ENCODE peak calls at places on chromosomes 2 and 18, in ten cellular contexts. Y is CD4-positive, alpha-beta T cell; Z is BJ; B is prostate gland; G is esophagus squamous epithelium; N is IMR-90; I is neural progenitor cell; O is AG04450; E is kidney epithelial cell; C is right atrium auricular region. L is an unnamed sample. For H3K27me3, the result is how much of the 10 kb centered on the place peaks cover.

GRCh38 chr18:45166341-45167108 is 448.8 kb upstream of the SLC14A2 start:
- DNase-seq in Y (no peak), Z (peak), B (peak), G (no peak), N (peak), I (no peak), O (no peak), E (peak), C (no peak), L (peak)

GRCh38 chr18:75429975-75430374 is 2.5 kb upstream of the SMIM21 start:
- DNase-seq in Y (no peak), Z (no peak), B (no peak), G (no peak), N (no peak), I (no peak), O (no peak), E (no peak), C (no peak), L (no peak)

GRCh38 chr18:78853341-78853740 is 126.3 kb upstream of the SALL3 start:
- DNase-seq in Y (no peak), Z (no peak), B (no peak), G (no peak), N (no peak), I (no peak), O (no peak), E (no peak), C (no peak), L (no peak)

GRCh38 chr18:43893001-43893637 is 615.8 kb upstream of the SYT4 start:
- DNase-seq in Y (no peak), Z (peak), B (no peak), G (no peak), N (peak), I (no peak), O (peak), E (peak), C (no peak), L (no peak)

GRCh38 chr2:44578401-44579135 is 216.8 kb downstream of the CAMKMT start:
- DNase-seq in Y (no peak), Z (peak), B (no peak), G (no peak), N (peak), I (no peak), O (peak), E (no peak), C (no peak), L (no peak)

GRCh38 chr2:239651859-239652258 is 251.0 kb upstream of the HDAC4 start:
- DNase-seq in Y (no peak), Z (no peak), B (no peak), G (no peak), N (no peak), I (no peak), O (no peak), E (no peak), C (no peak), L (no peak)

GRCh38 chr18:63298393-63299015 is 21.1 kb downstream of the BCL2 start:
- DNase-seq in Y (peak), Z (no peak), B (no peak), G (no peak), N (no peak), I (no peak), O (no peak), E (no peak), C (peak), L (no peak)

GRCh38 chr2:224908820-224909219 is 133.4 kb downstream of the DOCK10 start:
- DNase-seq in Y (no peak), Z (no peak), B (no peak), G (no peak), N (no peak), I (peak), O (no peak), E (no peak), C (no peak), L (no peak)

GRCh38 chr2:159713691-159714585 is 1.6 kb downstream of the MARCHF7 start:
- DNase-seq in Y (no peak), Z (no peak), B (no peak), G (no peak), N (peak), I (no peak), O (no peak), E (no peak), C (no peak), L (no peak)

GRCh38 chr2:38432827-38433606 is 55.9 kb upstream of the ATL2 start:
- DNase-seq in Y (no peak), Z (no peak), B (no peak), G (no peak), N (no peak), I (no peak), O (no peak), E (no peak), C (peak), L (peak)

GRCh38 chr2:215904101-215904500 is 109.2 kb downstream of the MREG start:
- DNase-seq in Y (no peak), Z (no peak), B (no peak), G (no peak), N (peak), I (no peak), O (no peak), E (peak), C (no peak), L (no peak)

GRCh38 chr2:148546270-148546669 is 98.3 kb upstream of the EPC2 start:
- DNase-seq in Y (no peak), Z (no peak), B (no peak), G (no peak), N (no peak), I (no peak), O (no peak), E (no peak), C (no peak), L (no peak)

GRCh38 chr18:22829781-22830180 is 103.3 kb upstream of the RBBP8 start:
- DNase-seq in Y (no peak), Z (no peak), B (no peak), G (no peak), N (no peak), I (no peak), O (no peak), E (no peak), C (no peak), L (no peak)

GRCh38 chr2:227411320-227411989 is 23.7 kb upstream of the SCYGR1 start:
- DNase-seq in Y (no peak), Z (no peak), B (no peak), G (no peak), N (peak), I (no peak), O (no peak), E (peak), C (peak), L (no peak)

GRCh38 chr2:54103454-54104314 is 11.7 kb upstream of the ACYP2 start:
- DNase-seq in Y (no peak), Z (no peak), B (no peak), G (peak), N (peak), I (peak), O (no peak), E (no peak), C (no peak), L (no peak)

GRCh38 chr2:237688081-237688480 is 60.7 kb downstream of the LRRFIP1 start:
- DNase-seq in Y (no peak), Z (no peak), B (no peak), G (no peak), N (no peak), I (no peak), O (no peak), E (no peak), C (no peak), L (no peak)

GRCh38 chr2:224506494-224506893 is 78.7 kb downstream of the CUL3 start:
- DNase-seq in Y (no peak), Z (no peak), B (no peak), G (no peak), N (no peak), I (no peak), O (no peak), E (no peak), C (no peak), L (no peak)

GRCh38 chr18:59096098-59096779 is 43.4 kb upstream of the SEC11C start:
- DNase-seq in Y (no peak), Z (no peak), B (no peak), G (no peak), N (no peak), I (peak), O (no peak), E (no peak), C (no peak), L (no peak)

GRCh38 chr2:203878060-203878459 is 10.5 kb downstream of the CTLA4 start:
- DNase-seq in Y (no peak), Z (no peak), B (no peak), G (no peak), N (no peak), I (no peak), O (no peak), E (no peak), C (no peak), L (no peak)
- H3K27me3 ChIP-seq in Y (under half), Z (under half), B (under half), G (under half), N (under half), I (under half), O (under half), E (under half), C (under half), L (under half)

GRCh38 chr18:10524507-10525425 is 1.1 kb upstream of the NAPG start:
- DNase-seq in Y (no peak), Z (no peak), B (no peak), G (no peak), N (peak), I (no peak), O (no peak), E (peak), C (no peak), L (no peak)

GRCh38 chr18:10530852-10531251 is 5.0 kb downstream of the NAPG start:
- DNase-seq in Y (no peak), Z (no peak), B (no peak), G (no peak), N (no peak), I (no peak), O (no peak), E (no peak), C (no peak), L (no peak)

GRCh38 chr18:10525563-10526210 is at the start of gene NAPG:
- DNase-seq in Y (peak), Z (peak), B (peak), G (peak), N (peak), I (peak), O (peak), E (peak), C (peak), L (peak)

GRCh38 chr18:10526211-10526949 is 553 bp downstream of the NAPG start:
- DNase-seq in Y (peak), Z (no peak), B (peak), G (peak), N (peak), I (peak), O (no peak), E (no peak), C (no peak), L (peak)

GRCh38 chr18:10528439-10528838 is 2.6 kb downstream of the NAPG start:
- DNase-seq in Y (no peak), Z (no peak), B (no peak), G (no peak), N (no peak), I (no peak), O (no peak), E (no peak), C (no peak), L (no peak)
- H3K27me3 ChIP-seq in Y (under half), Z (under half), B (under half), G (under half), N (under half), I (under half), O (under half), E (under half), C (under half), L (under half)

GRCh38 chr2:241350530-241350877 is 5.6 kb upstream of the FARP2 start:
- DNase-seq in Y (no peak), Z (no peak), B (no peak), G (no peak), N (no peak), I (no peak), O (no peak), E (no peak), C (no peak), L (no peak)

GRCh38 chr2:241351640-241352031 is 4.4 kb upstream of the FARP2 start:
- DNase-seq in Y (no peak), Z (no peak), B (no peak), G (no peak), N (no peak), I (no peak), O (no peak), E (peak), C (no peak), L (no peak)

GRCh38 chr2:241352227-241352626 is 3.9 kb upstream of the FARP2 start:
- DNase-seq in Y (no peak), Z (no peak), B (no peak), G (no peak), N (no peak), I (no peak), O (no peak), E (no peak), C (no peak), L (no peak)

GRCh38 chr2:241350878-241351639 is 5.0 kb upstream of the FARP2 start:
- DNase-seq in Y (no peak), Z (no peak), B (no peak), G (no peak), N (no peak), I (no peak), O (no peak), E (peak), C (no peak), L (no peak)

DNA sequence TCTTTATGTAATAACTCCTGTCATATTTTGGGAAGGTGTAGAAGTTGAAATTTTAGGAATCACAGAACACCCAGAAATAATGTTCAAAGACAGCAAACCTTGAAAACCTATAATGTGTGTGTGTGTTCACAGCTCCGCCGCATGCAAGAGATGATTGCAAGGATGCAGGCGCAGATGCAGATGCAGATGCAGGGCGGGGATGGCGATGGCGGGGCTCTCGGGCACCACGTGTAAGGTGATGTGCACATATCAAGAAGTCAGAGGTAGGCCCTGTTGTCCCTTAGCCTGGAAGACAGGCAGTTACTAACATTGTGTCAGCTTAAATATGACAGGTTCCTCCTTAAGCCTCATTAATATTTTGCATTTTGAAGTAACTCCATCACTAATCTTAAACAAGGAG is 6.1 kb upstream of the FARP2 start:
- DNase-seq in Y (no peak), Z (no peak), B (no peak), G (no peak), N (no peak), I (no peak), O (no peak), E (no peak), C (no peak), L (no peak)
- H3K27me3 ChIP-seq in Y (under half), Z (under half), B (under half), G (under half), N (under half), I (under half), O (under half), E (under half), C (under half), L (under half)

DNA sequence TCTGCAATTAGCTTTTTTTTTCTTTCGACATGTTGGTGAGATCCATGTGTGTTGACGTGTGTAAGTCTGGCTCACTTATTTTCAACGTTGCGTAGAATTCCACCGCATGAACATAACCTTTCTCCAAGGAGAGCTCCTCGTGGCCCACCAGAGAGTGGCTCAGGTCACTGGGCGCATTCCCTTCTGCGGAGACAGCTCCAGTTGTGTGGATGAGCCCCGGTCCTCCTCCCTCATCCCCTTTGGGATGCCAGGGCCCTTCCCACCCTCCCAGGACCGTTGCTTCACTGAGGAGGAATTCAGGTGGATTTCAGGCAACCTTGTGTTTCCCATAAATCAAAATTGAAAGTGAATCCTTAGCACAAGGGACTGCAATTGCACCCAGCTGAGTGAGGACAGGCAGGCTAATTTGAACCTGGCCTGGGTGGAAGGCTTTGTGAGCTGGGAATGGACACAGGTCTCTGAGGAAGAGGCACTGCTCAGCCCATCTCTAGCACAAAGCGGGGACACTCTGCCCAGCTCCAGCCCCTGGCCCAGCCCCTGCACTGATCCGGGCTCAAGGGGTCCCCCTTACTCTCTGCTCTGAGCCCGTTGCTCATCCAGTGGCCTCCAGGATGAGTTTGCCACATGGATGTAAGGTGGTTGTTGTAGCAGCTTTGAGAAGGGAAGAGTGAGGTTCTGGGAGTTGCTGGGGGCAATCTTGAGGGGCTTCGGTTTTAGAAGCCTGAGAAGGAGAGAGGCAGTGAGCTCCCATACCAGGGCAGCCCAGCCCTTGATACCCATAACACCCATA is 57.8 kb upstream of the HAAO start:
- DNase-seq in Y (no peak), Z (no peak), B (no peak), G (no peak), N (no peak), I (no peak), O (no peak), E (no peak), C (no peak), L (no peak)
- H3K27me3 ChIP-seq in Y (under half), Z (under half), B (under half), G (under half), N (under half), I (under half), O (under half), E (under half), C (under half), L (under half)

GRCh38 chr18:37572736-37573135 is 7.1 kb upstream of the CELF4 start:
- DNase-seq in Y (no peak), Z (no peak), B (no peak), G (no peak), N (no peak), I (no peak), O (no peak), E (no peak), C (no peak), L (no peak)

GRCh38 chr18:37574113-37574512 is 8.5 kb upstream of the CELF4 start:
- DNase-seq in Y (no peak), Z (no peak), B (no peak), G (no peak), N (no peak), I (no peak), O (no peak), E (no peak), C (no peak), L (no peak)

GRCh38 chr18:37577051-37577611 is 11.5 kb upstream of the CELF4 start:
- DNase-seq in Y (no peak), Z (no peak), B (no peak), G (no peak), N (no peak), I (peak), O (no peak), E (no peak), C (no peak), L (no peak)

GRCh38 chr18:37578182-37578678 is 12.6 kb upstream of the CELF4 start:
- DNase-seq in Y (no peak), Z (no peak), B (no peak), G (no peak), N (no peak), I (no peak), O (no peak), E (no peak), C (no peak), L (no peak)

GRCh38 chr18:37575646-37576045 is 10.0 kb upstream of the CELF4 start:
- DNase-seq in Y (no peak), Z (no peak), B (no peak), G (no peak), N (no peak), I (no peak), O (no peak), E (no peak), C (no peak), L (no peak)
- H3K27me3 ChIP-seq in Y (under half), Z (under half), B (under half), G (under half), N (under half), I (under half), O (under half), E (under half), C (under half), L (under half)

GRCh38 chr2:235563056-235563777 is 69.4 kb downstream of the AGAP1 start:
- DNase-seq in Y (no peak), Z (no peak), B (no peak), G (no peak), N (no peak), I (no peak), O (no peak), E (no peak), C (no peak), L (no peak)

GRCh38 chr2:235561450-235561849 is 67.6 kb downstream of the AGAP1 start:
- DNase-seq in Y (no peak), Z (no peak), B (no peak), G (no peak), N (no peak), I (peak), O (no peak), E (no peak), C (no peak), L (no peak)

GRCh38 chr2:235557903-235558302 is 64.1 kb downstream of the AGAP1 start:
- DNase-seq in Y (no peak), Z (no peak), B (no peak), G (no peak), N (no peak), I (no peak), O (no peak), E (no peak), C (no peak), L (no peak)

GRCh38 chr2:235562065-235562747 is 68.4 kb downstream of the AGAP1 start:
- DNase-seq in Y (no peak), Z (no peak), B (no peak), G (no peak), N (no peak), I (peak), O (no peak), E (no peak), C (no peak), L (no peak)

DNA sequence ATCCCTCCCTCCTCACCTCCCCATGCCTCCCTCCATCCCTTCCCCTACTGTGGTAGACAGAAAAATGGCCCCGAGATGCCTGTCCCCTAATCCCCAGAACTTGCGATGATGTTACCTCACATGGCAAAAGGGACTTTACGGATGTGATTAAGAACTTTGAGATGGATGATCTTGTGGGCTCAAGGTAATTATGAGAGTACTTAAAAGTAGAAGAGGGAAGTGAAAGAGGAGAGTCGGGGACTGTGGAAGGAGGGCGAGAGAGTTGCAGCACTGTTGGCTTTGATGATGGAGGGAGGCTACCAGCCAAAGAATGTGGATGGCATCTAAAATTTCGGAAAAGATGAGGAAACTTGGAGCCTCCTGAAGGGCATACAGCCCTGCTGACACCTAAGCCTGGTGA is 66.5 kb downstream of the AGAP1 start:
- DNase-seq in Y (no peak), Z (no peak), B (no peak), G (no peak), N (no peak), I (no peak), O (no peak), E (no peak), C (no peak), L (no peak)
- H3K27me3 ChIP-seq in Y (under half), Z (under half), B (under half), G (under half), N (under half), I (under half), O (under half), E (under half), C (under half), L (under half)

DNA sequence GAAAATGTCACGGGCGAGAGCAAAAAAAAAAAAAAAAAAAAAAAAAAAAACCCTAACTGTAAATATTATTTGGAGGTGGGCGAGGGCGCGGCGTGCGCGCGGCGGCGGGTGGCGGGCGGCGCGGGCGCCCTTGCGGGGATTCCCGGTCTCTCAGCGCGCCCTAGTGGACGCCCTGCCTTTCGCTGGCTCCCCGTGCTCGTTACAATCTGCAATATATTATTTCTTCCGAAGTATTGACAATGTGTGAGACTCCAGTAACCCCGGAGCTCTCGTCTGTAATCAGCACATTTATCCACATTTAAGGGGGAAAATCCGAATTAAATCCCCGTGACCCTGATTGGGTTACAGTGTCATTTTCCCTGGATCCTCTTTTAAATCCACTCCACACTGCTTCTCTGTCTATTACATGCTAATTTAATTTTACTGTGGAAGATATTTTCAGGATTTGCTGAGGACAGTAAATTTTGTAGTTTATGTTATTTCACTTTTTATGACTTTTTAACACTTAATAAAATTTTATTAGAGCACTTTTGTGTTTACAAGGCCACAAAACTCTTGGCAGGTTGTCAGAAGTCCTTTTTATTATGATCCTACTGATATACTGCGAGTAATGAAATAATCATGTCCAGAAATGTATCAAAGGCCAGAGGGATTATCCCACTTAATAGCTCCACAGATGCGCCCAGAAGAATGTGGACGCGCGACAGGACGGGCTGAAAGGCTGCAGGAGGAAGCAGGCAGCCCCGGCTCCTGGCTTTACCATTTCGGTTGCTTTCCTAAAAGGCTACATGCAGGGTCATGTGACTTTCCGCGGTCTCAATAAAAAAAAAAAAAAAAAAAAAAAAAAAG is 369.1 kb downstream of the MTX2 start:
- DNase-seq in Y (peak), Z (no peak), B (peak), G (no peak), N (peak), I (peak), O (peak), E (no peak), C (peak), L (peak)
- H3K27me3 ChIP-seq in Y (half or more), Z (under half), B (under half), G (under half), N (under half), I (half or more), O (under half), E (under half), C (under half), L (under half)

L was measured in gastrocnemius medialis.